ENCODE peak calls at places on chromosomes 1 and 21, in five cellular contexts. P is ovary, T is T-cell, S is HEK293T, Q is neuronal stem cell. V is an unnamed sample.

GRCh38 chr1:60342569-60342968 is 269.0 kb upstream of the C1orf87 start:
- DNase-seq in S (no peak), T (no peak), P (no peak), Q (no peak), V (no peak)

GRCh38 chr1:23416964-23417363 is 7.6 kb downstream of the TCEA3 start:
- DNase-seq in P (no peak), S (no peak), T (no peak), Q (no peak), V (no peak)

GRCh38 chr1:198660341-198661056 is 21.7 kb downstream of the PTPRC start:
- DNase-seq in P (no peak), Q (no peak), S (no peak), T (no peak), V (no peak)

GRCh38 chr1:47901001-47901575 is 96.1 kb downstream of the TRABD2B start:
- DNase-seq in T (no peak), Q (no peak), S (no peak), P (no peak), V (no peak)

GRCh38 chr1:41158147-41158875 is 83.8 kb downstream of the SCMH1 start:
- DNase-seq in T (no peak), S (no peak), P (no peak), Q (no peak), V (no peak)

GRCh38 chr1:228142616-228143203 is 2.6 kb downstream of the GUK1 start:
- DNase-seq in S (no peak), P (peak; percentile 33), T (no peak), Q (no peak), V (no peak)

GRCh38 chr1:45442272-45442671 is 48.7 kb downstream of the TESK2 start:
- DNase-seq in Q (no peak), S (no peak), T (no peak), P (no peak), V (peak; percentile 72)

GRCh38 chr1:212727386-212728181 is 27.9 kb upstream of the BATF3 start:
- DNase-seq in P (no peak), T (no peak), Q (no peak), S (no peak), V (peak; percentile 58)

GRCh38 chr1:235888119-235888643 is 21.5 kb upstream of the LYST start:
- DNase-seq in P (no peak), T (peak; percentile 42), Q (no peak), S (no peak), V (no peak)

GRCh38 chr1:34050711-34051485 is 114.1 kb downstream of the CSMD2 start:
- DNase-seq in Q (no peak), T (no peak), P (no peak), S (no peak), V (no peak)

GRCh38 chr1:56968878-56969495 is 3.2 kb upstream of the C8B start:
- DNase-seq in P (no peak), T (no peak), Q (no peak), S (no peak), V (no peak)

GRCh38 chr1:176880954-176881595 is 283.4 kb downstream of the ASTN1 start:
- DNase-seq in P (peak; percentile 54), T (no peak), S (peak; percentile 88), Q (peak; percentile 85), V (peak; percentile 93)

GRCh38 chr1:235783148-235783776 is 83.4 kb downstream of the LYST start:
- DNase-seq in P (no peak), Q (peak; percentile 6), T (no peak), S (peak; percentile 26), V (peak; percentile 69)

GRCh38 chr1:30379684-30380624 is 343.4 kb downstream of the MATN1 start:
- DNase-seq in T (peak; percentile 44), P (peak; percentile 53), S (peak; percentile 92), Q (peak; percentile 75), V (peak; percentile 83)

GRCh38 chr21:29104239-29104708 is 26.2 kb upstream of the MAP3K7CL start:
- DNase-seq in Q (peak; percentile 45), S (no peak), P (no peak), T (no peak), V (no peak)

GRCh38 chr1:66302810-66303209 is 231.1 kb upstream of the SGIP1 start:
- DNase-seq in P (no peak), T (no peak), Q (no peak), S (no peak), V (no peak)

GRCh38 chr1:243885806-243886205 is 35.8 kb upstream of the AKT3 start:
- DNase-seq in S (no peak), Q (no peak), P (no peak), T (no peak), V (no peak)

GRCh38 chr1:225642177-225642576 is 10.7 kb downstream of the ENAH start:
- DNase-seq in P (no peak), T (no peak), Q (no peak), S (no peak), V (no peak)

GRCh38 chr21:31236528-31236927 is 107.5 kb downstream of the TIAM1 start:
- DNase-seq in T (no peak), S (no peak), P (no peak), Q (no peak), V (no peak)

GRCh38 chr1:192730206-192730605 is 78.6 kb upstream of the RGS2 start:
- DNase-seq in P (no peak), T (no peak), Q (no peak), S (no peak), V (no peak)

GRCh38 chr1:160206421-160207117 is 1.4 kb downstream of the PEA15 start:
- DNase-seq in S (no peak), Q (peak; percentile 30), T (no peak), P (no peak), V (no peak)

GRCh38 chr1:228668553-228669400 is 66.5 kb upstream of the RHOU start:
- DNase-seq in P (no peak), Q (no peak), T (no peak), S (no peak), V (peak; percentile 81)

GRCh38 chr21:42375141-42375905 is 9.0 kb upstream of the TFF1 start:
- DNase-seq in P (no peak), T (no peak), S (no peak), Q (no peak), V (no peak)

GRCh38 chr1:1781526-1781903 is 3.2 kb upstream of the NADK start:
- DNase-seq in S (no peak), T (no peak), Q (no peak), P (no peak), V (no peak)

GRCh38 chr1:181010789-181011188 is 11.9 kb downstream of the STX6 start:
- DNase-seq in T (no peak), P (no peak), S (no peak), Q (no peak), V (no peak)

GRCh38 chr1:67850151-67850551 is 16.9 kb upstream of the GNG12 start:
- DNase-seq in T (no peak), S (peak; percentile 49), Q (no peak), P (no peak), V (peak; percentile 66)

GRCh38 chr1:162206749-162207635 is 137.5 kb downstream of the NOS1AP start:
- DNase-seq in T (no peak), P (no peak), Q (no peak), S (peak; percentile 48), V (peak; percentile 49)

GRCh38 chr1:30750751-30751291 is 6.8 kb downstream of the LAPTM5 start:
- DNase-seq in T (no peak), Q (no peak), S (no peak), P (no peak), V (no peak)

GRCh38 chr21:41712201-41712600 is 54.7 kb downstream of the RIPK4 start:
- DNase-seq in T (no peak), S (no peak), P (no peak), Q (no peak), V (no peak)

GRCh38 chr1:215132156-215132555 is 49.6 kb downstream of the KCNK2 start:
- DNase-seq in P (no peak), S (no peak), T (no peak), Q (no peak), V (no peak)

GRCh38 chr1:35269190-35269988 is 880 bp downstream of the ZMYM4 start:
- DNase-seq in Q (peak; percentile 9), S (peak; percentile 12), P (no peak), T (no peak), V (peak; percentile 29)

GRCh38 chr1:25120286-25120685 is 112.0 kb downstream of the SYF2 start:
- DNase-seq in P (no peak), T (no peak), Q (no peak), S (no peak), V (no peak)

GRCh38 chr1:114033219-114033706 is 54.0 kb downstream of the OLFML3 start:
- DNase-seq in P (no peak), T (no peak), S (peak; percentile 74), Q (no peak), V (peak; percentile 47)

GRCh38 chr21:42711667-42712066 is 58.2 kb downstream of the PDE9A start:
- DNase-seq in P (no peak), T (no peak), Q (peak; percentile 24), S (no peak), V (no peak)